ENCODE peak calls at places on chromosome 12, in six cellular contexts. J, T, D, G, V and S are unnamed samples.

GRCh38 chr12:96194901-96195844 is 998 bp downstream of the ELK3 start:
- DNase-seq in J (peak), T (no peak), D (peak), G (peak), V (peak), S (peak)

GRCh38 chr12:127628655-127629054 is 638.3 kb upstream of the TMEM132C start:
- DNase-seq in J (peak), T (no peak), D (no peak), G (no peak), V (peak), S (no peak)

GRCh38 chr12:76197283-76197682 is 112.8 kb upstream of the NAP1L1 start:
- DNase-seq in J (no peak), T (no peak), D (no peak), G (no peak), V (no peak), S (no peak)

GRCh38 chr12:90757957-90758356 is 197.0 kb downstream of the CCER1 start:
- DNase-seq in J (no peak), T (no peak), D (no peak), G (no peak), V (no peak), S (no peak)

GRCh38 chr12:95701275-95701674 is 89.3 kb downstream of the NTN4 start:
- DNase-seq in J (no peak), T (no peak), D (no peak), G (no peak), V (peak), S (no peak)

GRCh38 chr12:89414851-89415250 is 62.5 kb upstream of the DUSP6 start:
- DNase-seq in J (peak), T (no peak), D (peak), G (no peak), V (peak), S (no peak)

GRCh38 chr12:22625671-22626251 is 790 bp downstream of the ETNK1 start:
- DNase-seq in J (peak), T (no peak), D (peak), G (peak), V (peak), S (peak)

GRCh38 chr12:93179792-93180191 is 197.9 kb upstream of the NUDT4 start:
- DNase-seq in J (no peak), T (no peak), D (no peak), G (no peak), V (no peak), S (no peak)

GRCh38 chr12:71011261-71011660 is 90.7 kb upstream of the PTPRR start:
- DNase-seq in J (peak), T (no peak), D (no peak), G (no peak), V (peak), S (no peak)

GRCh38 chr12:20398720-20399119 is 30.4 kb downstream of the PDE3A start:
- DNase-seq in J (no peak), T (no peak), D (no peak), G (no peak), V (no peak), S (no peak)

GRCh38 chr12:102413396-102413795 is 67.0 kb downstream of the IGF1 start:
- DNase-seq in J (no peak), T (no peak), D (no peak), G (no peak), V (no peak), S (no peak)

GRCh38 chr12:24500466-24501232 is 448.3 kb downstream of the BCAT1 start:
- DNase-seq in J (no peak), T (no peak), D (peak), G (no peak), V (peak), S (no peak)

GRCh38 chr12:54222609-54223008 is 33.8 kb upstream of the SMUG1 start:
- DNase-seq in J (peak), T (no peak), D (peak), G (no peak), V (peak), S (no peak)

GRCh38 chr12:60148831-60149230 is 553.0 kb downstream of the SLC16A7 start:
- DNase-seq in J (peak), T (no peak), D (peak), G (no peak), V (peak), S (no peak)

DNA sequence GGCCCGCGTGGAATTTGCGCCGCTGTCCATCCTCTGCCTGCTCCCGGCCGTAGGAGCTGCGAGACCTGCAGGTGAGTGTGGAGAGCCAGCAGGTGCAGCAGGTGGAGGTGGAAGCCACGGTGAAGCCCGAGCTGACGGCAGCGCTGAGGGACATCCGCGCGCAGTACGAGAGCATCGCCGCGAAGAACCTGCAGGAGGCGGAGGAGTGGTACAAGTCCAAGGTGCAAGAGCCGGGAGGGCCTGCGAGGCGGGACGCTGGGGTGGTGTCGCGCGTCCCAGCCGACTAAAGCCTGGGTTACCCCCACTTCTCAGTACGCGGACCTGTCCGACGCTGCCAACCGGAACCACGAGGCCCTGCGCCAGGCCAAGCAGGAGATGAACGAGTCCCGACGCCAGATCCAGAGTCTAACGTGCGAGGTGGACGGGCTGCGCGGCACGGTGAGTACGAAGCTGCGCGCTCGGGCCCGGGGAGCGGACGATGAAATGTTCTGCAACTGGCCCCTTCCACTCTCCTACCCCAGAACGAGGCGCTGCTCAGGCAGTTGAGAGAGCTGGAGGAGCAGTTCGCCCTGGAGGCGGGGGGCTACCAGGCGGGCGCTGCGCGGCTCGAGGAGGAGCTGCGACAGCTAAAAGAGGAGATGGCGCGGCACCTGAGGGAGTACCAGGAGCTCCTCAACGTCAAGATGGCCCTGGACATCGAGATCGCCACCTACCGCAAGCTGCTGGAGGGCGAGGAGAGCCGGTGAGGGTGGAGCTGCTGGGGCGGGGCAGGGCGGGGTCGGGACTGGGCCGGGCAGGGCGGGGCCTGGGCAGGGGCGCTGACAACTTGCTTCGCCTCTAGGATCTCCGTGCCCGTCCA is 2.1 kb downstream of the PRPH start:
- DNase-seq in J (peak), T (no peak), D (peak), G (peak), V (peak), S (peak)
- TF ChIP-seq EZH2 in J (no peak), T (peak), D (peak), G (peak), V (no peak), S (peak)

GRCh38 chr12:50400638-50401382 is at the start of gene LARP4:
- DNase-seq in J (peak), T (peak), D (peak), G (peak), V (peak), S (peak)
- H3K4me2 ChIP-seq in J (peak), T (peak), D (peak), G (peak), V (peak), S (peak)

DNA sequence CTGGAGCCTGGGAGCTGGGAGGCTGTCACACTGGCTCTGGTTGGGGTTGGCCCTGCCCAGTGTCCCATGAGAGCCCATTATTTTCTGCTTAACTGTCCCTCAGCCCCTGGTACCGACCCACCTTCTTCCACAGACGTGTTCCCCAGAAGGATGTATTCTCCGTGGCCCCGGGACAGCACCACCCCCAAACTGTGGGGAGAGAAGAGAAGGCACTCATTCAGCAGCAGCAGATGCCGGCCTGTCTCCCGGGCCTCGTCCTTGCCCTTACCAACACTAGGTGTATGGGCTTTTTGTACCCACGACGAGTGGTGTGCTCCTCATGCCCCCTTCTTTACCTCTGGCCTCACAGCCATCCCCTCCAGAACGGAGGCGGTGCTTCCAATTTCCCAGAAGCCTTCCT is 38.1 kb downstream of the LRTM2 start:
- DNase-seq in J (no peak), T (no peak), D (no peak), G (no peak), V (no peak), S (no peak)
- TF ChIP-seq EZH2 in J (no peak), T (no peak), D (no peak), G (no peak), V (no peak), S (no peak)

DNA sequence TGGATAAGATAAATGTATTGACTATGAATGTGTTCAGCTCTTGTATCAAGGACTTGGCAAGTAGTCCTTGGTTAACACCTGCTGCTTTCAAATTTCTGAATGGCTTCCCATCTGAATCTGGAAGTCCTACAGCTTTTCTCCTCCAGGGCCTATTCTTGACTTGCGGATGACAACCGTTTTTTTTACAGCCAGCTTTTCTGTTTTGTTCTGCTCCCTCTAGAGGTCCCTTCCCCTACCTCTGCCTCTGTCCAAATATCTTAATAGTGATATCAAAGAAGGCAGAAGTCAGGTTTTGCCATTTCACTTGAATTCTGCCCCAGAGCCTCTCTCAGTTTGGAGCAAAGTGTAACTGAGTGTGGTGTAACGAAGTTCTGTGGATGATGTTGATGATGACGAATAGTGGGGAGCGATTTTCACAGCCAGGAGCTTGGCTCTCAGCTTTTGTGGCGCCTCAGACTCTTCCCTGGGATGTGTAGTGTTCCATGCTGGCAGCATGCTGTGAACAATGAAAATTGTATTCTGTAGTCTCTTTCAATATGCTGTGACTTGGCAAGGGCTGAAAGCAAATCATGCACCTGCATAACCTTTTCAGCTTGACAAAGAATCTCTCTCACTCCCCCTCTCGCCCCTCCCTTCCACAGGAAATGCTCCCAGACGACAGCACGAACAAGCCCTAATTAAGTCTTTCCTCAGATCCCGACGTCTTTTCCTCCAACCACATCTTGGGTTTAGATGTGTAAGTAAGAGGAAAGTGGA is 5.0 kb upstream of the SLC4A8 start:
- DNase-seq in J (peak), T (no peak), D (no peak), G (no peak), V (peak), S (no peak)
- H3K4me2 ChIP-seq in J (no peak), T (peak), D (no peak), G (no peak), V (no peak), S (peak)

DNA sequence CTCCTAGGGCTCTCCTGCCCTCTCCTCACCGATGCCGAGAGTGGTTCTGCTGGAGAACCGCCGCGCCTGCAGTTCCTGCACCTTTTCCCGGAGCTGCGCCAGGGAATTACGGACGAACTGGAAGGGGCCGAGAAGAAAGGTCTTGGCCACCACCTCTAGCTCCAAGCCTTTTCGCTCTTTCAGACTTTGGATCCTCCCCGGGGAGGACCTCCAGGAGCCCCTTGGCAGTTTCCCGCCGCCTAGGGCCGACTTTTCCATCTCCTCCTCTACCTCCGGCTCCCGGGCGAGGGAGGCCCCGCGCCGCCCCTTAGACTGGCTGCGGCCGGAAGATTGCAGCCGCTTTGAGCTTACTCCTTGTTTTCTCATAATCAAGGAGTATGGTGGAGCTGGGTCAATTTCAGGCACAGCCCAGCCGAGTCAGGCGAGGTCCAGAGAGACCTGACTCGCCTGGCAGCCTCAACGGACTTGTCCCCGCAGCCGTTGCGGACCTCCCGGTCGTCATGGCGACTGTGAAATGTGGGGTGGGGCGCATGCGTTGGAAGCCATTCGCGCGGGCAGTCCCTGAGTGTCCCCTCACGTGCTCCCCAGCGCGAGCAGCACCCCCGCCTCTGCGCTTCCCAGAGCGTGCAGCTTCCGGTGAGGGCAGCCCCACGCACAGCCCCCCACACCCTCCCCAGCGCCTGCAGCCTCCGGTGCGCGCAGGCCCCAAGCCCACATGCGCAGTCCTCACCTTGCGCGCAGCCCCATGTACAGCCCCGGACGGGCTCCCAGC is at the start of gene DPY19L2:
- DNase-seq in J (peak), T (no peak), D (peak), G (peak), V (peak), S (peak)
- TF ChIP-seq EZH2 in J (no peak), T (no peak), D (no peak), G (no peak), V (no peak), S (no peak)

DNA sequence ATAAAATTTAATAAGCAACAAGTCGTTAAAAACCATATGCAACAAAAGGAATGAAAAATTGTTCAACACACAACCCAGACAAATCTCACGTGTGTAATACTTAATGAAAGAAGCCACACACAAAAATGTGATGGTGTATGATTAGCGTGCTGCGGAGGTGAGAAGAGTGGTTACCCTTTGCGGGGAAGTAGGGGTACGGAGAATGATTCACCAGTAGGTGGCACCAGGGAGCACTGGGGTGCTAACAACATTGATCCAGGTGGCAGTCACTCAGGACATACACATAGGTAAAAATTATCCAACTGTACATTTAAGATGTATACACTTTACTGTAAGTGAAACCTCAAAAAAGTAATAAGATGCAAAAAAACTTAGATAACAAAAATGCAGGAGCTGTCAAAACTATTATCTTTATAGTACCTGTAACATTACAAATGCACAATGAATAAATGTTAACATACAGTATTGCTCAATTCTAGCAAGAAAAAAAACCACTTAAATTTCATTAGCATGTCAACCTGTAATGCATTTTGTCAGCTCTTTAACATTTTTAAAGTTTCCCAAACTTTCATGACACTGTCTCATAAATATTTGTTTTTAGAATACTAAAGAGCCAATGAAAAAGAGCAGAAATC is 46.8 kb downstream of the TMCC3 start:
- DNase-seq in J (peak), T (no peak), D (no peak), G (peak), V (peak), S (no peak)
- H3K4me2 ChIP-seq in J (no peak), T (no peak), D (no peak), G (no peak), V (no peak), S (no peak)